ENCODE peak calls at places on chromosomes 7 and 10, in four cellular contexts. One of them, this sample, is unnamed.

GRCh38 chr10:89389254-89389653 is 3.2 kb upstream of the IFIT1 start:
- DNase-seq in endothelial cell of umbilical vein: peak
- DNase-seq in HL-60: no peak
- DNase-seq in HCT116: peak
- DNase-seq in this sample: no peak

GRCh38 chr10:127017406-127018297 is 112.4 kb downstream of the DOCK1 start:
- DNase-seq in endothelial cell of umbilical vein: no peak
- DNase-seq in HL-60: no peak
- DNase-seq in HCT116: no peak
- DNase-seq in this sample: no peak

GRCh38 chr10:4256971-4257370 is 472.0 kb upstream of the KLF6 start:
- DNase-seq in endothelial cell of umbilical vein: no peak
- DNase-seq in HL-60: no peak
- DNase-seq in HCT116: no peak
- DNase-seq in this sample: no peak

GRCh38 chr10:75611081-75611971 is 179.9 kb downstream of the LRMDA start:
- DNase-seq in endothelial cell of umbilical vein: no peak
- DNase-seq in HL-60: no peak
- DNase-seq in HCT116: no peak
- DNase-seq in this sample: no peak

GRCh38 chr7:101390901-101391301 is 28.2 kb downstream of the COL26A1 start:
- DNase-seq in endothelial cell of umbilical vein: no peak
- DNase-seq in HL-60: no peak
- DNase-seq in HCT116: no peak
- DNase-seq in this sample: no peak

GRCh38 chr7:134896073-134896472 is 90.2 kb upstream of the AGBL3 start:
- DNase-seq in endothelial cell of umbilical vein: no peak
- DNase-seq in HL-60: no peak
- DNase-seq in HCT116: no peak
- DNase-seq in this sample: no peak

GRCh38 chr10:29970012-29970396 is 89.4 kb downstream of the JCAD start:
- DNase-seq in endothelial cell of umbilical vein: no peak
- DNase-seq in HL-60: no peak
- DNase-seq in HCT116: no peak
- DNase-seq in this sample: no peak

GRCh38 chr10:73998623-73999622 is 1.0 kb downstream of the VCL start:
- DNase-seq in endothelial cell of umbilical vein: peak
- DNase-seq in HL-60: no peak
- DNase-seq in HCT116: peak
- DNase-seq in this sample: peak

GRCh38 chr10:80177781-80178636 is 27.3 kb downstream of the ANXA11 start:
- DNase-seq in endothelial cell of umbilical vein: no peak
- DNase-seq in HL-60: no peak
- DNase-seq in HCT116: no peak
- DNase-seq in this sample: no peak

GRCh38 chr10:63376560-63377304 is 89.0 kb downstream of the JMJD1C start:
- DNase-seq in endothelial cell of umbilical vein: peak
- DNase-seq in HL-60: no peak
- DNase-seq in HCT116: no peak
- DNase-seq in this sample: no peak

GRCh38 chr10:27607591-27607990 is 103.5 kb downstream of the RAB18 start:
- DNase-seq in endothelial cell of umbilical vein: no peak
- DNase-seq in HL-60: no peak
- DNase-seq in HCT116: no peak
- DNase-seq in this sample: no peak

GRCh38 chr7:118184392-118184899 is 482 bp downstream of the LSM8 start:
- DNase-seq in endothelial cell of umbilical vein: no peak
- DNase-seq in HL-60: no peak
- DNase-seq in HCT116: no peak
- DNase-seq in this sample: no peak

GRCh38 chr7:34523233-34523918 is 134.6 kb upstream of the NPSR1 start:
- DNase-seq in endothelial cell of umbilical vein: no peak
- DNase-seq in HL-60: no peak
- DNase-seq in HCT116: no peak
- DNase-seq in this sample: no peak

GRCh38 chr10:124943301-124944092 is 1.6 kb downstream of the ZRANB1 start:
- DNase-seq in endothelial cell of umbilical vein: no peak
- DNase-seq in HL-60: no peak
- DNase-seq in HCT116: peak
- DNase-seq in this sample: no peak

GRCh38 chr7:93923946-93924345 is 2.4 kb downstream of the GNG11 start:
- DNase-seq in endothelial cell of umbilical vein: peak
- DNase-seq in HL-60: no peak
- DNase-seq in HCT116: no peak
- DNase-seq in this sample: no peak

GRCh38 chr7:17039372-17039771 is 157.6 kb upstream of the AGR3 start:
- DNase-seq in endothelial cell of umbilical vein: no peak
- DNase-seq in HL-60: no peak
- DNase-seq in HCT116: no peak
- DNase-seq in this sample: no peak

DNA sequence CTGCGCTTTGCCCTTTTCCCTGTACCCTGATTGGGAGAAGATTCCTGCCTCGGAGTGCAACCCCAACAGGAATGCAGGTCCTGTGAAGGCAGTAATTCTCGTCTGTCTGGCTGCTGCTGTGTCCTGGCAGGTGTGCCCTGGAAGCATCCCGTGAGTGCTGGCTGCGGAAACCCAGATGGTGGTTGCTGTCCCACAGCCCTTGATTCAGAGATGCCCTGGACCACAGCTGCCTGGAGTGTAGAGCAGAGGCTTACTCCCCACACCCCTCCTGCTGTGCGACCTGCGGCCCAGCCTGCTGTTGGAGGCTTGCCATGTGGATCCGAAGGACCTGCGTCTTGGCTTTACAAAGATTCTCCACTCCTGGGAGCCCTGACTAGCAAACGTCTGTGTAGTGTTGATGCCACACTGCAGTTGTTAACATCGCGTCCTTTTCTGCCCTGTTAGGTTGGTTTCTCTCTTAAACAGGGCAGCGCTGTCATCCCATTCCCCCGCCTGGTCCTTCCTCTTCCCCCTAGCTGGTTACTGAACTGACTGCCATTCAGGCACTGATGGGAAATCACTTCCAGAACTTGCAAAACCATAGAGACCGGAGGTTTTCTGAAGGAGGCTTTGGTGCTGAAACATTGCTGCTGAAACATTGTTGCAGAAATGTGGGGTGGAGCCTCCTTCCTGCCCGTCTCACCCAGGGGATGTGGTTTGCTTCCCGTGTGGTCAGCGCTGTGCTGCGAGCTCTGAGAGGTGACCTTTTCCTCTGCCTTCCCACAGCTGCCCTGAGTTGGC is 53.3 kb downstream of the DNAJB6 start:
- DNase-seq in endothelial cell of umbilical vein: no peak
- DNase-seq in HL-60: peak
- DNase-seq in HCT116: no peak
- DNase-seq in this sample: no peak
- TF ChIP-seq POLR2AphosphoS5 in endothelial cell of umbilical vein: no peak
- TF ChIP-seq POLR2AphosphoS5 in HL-60: peak
- TF ChIP-seq POLR2AphosphoS5 in HCT116: no peak
- TF ChIP-seq POLR2AphosphoS5 in this sample: no peak

DNA sequence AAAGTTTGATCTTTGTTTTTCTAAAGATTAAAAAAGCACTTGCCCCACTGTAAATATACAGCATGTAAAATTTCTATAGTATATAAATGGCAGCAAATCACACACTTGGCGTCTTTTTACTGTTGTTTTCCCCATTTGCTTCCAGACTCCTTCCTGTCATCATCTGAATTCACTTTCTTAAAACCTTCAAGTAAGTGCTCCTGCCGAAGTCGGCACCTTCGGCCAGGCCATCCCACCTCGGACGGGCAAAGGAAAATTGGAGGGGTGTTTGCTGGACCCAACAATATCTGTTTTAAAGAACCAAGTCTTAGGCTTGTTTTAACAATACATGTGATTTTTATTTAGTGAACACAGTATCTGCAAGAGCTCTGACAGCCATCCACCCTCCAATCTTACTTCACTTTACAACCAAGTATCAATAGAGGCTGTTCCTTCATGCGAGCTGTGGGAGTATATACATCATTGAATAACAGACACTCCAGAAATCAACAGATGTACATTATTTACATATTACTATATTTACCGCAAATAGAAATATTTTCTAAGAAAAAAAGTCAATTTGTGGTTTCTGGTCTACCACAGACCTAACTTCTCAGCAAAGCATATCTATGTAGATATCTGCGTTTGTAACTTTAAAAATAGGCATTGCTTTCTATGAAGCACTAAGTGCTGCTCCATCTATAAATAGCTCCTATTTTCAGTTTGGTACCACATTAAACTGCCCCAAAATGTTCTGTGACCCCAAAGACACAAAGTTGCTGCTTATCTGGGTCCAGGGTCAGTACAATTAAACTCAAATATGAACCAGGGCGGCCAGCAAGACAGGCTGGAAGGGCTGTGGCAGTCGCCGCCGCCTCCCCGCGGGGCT is 110.7 kb downstream of the CYTH3 start:
- DNase-seq in endothelial cell of umbilical vein: no peak
- DNase-seq in HL-60: no peak
- DNase-seq in HCT116: no peak
- DNase-seq in this sample: no peak
- H3K27ac ChIP-seq in endothelial cell of umbilical vein: no peak
- H3K27ac ChIP-seq in HL-60: no peak
- H3K27ac ChIP-seq in HCT116: no peak
- H3K27ac ChIP-seq in this sample: no peak

GRCh38 chr7:157709531-157710251 is 372.9 kb downstream of the DNAJB6 start:
- DNase-seq in endothelial cell of umbilical vein: no peak
- DNase-seq in HL-60: no peak
- DNase-seq in HCT116: no peak
- DNase-seq in this sample: no peak
- H3K4me3 ChIP-seq in endothelial cell of umbilical vein: no peak
- H3K4me3 ChIP-seq in HL-60: no peak
- H3K4me3 ChIP-seq in HCT116: no peak
- H3K4me3 ChIP-seq in this sample: no peak

GRCh38 chr7:66961096-66961495 is 34.3 kb downstream of the SBDS start:
- DNase-seq in endothelial cell of umbilical vein: no peak
- DNase-seq in HL-60: no peak
- DNase-seq in HCT116: no peak
- DNase-seq in this sample: no peak

GRCh38 chr7:66953044-66953427 is 32.0 kb downstream of the TMEM248 start:
- DNase-seq in endothelial cell of umbilical vein: no peak
- DNase-seq in HL-60: no peak
- DNase-seq in HCT116: no peak
- DNase-seq in this sample: no peak

GRCh38 chr7:66958708-66959350 is 36.6 kb downstream of the SBDS start:
- DNase-seq in endothelial cell of umbilical vein: no peak
- DNase-seq in HL-60: no peak
- DNase-seq in HCT116: no peak
- DNase-seq in this sample: no peak

GRCh38 chr7:66960192-66960591 is 35.2 kb downstream of the SBDS start:
- DNase-seq in endothelial cell of umbilical vein: no peak
- DNase-seq in HL-60: no peak
- DNase-seq in HCT116: no peak
- DNase-seq in this sample: no peak

DNA sequence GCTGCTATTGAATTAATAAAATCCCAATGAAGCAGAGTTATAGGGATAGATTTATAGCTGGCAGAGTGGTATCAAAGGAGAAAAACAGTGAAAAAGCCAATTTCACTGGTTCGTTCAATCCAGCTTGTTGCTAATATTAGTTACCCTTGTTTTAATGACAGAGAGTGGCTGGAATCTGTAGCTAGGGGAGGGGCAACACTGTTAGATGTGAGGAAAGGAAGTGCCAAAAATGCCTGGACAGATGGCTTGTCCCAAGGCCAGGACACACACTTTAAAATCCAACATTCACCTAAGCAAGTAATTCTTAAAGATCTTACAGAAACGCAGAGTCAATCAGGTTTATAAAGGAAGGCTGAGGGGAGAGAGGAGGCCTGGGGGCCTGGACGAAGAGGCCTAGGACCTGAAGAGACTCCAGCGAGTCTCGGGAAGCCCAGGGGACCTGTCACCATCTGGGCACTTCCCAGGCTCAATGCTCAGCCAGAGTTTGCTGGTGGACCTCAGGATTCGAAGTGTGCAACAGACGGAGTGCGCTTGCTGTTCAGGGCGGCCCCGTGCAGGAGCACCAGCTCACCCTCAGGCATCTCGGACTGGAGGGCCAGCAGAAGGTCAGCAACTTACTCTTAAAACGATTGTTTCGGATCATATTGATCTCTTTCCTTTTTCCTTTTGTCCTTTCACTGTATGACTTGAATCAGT is 36.7 kb downstream of the TMEM248 start:
- DNase-seq in endothelial cell of umbilical vein: no peak
- DNase-seq in HL-60: no peak
- DNase-seq in HCT116: no peak
- DNase-seq in this sample: no peak
- TF ChIP-seq POLR2AphosphoS5 in endothelial cell of umbilical vein: no peak
- TF ChIP-seq POLR2AphosphoS5 in HL-60: no peak
- TF ChIP-seq POLR2AphosphoS5 in HCT116: no peak
- TF ChIP-seq POLR2AphosphoS5 in this sample: no peak

GRCh38 chr10:67602268-67602950 is 93.6 kb downstream of the CTNNA3 start:
- DNase-seq in endothelial cell of umbilical vein: peak
- DNase-seq in HL-60: no peak
- DNase-seq in HCT116: peak
- DNase-seq in this sample: no peak

GRCh38 chr10:67603701-67604100 is 92.3 kb downstream of the CTNNA3 start:
- DNase-seq in endothelial cell of umbilical vein: no peak
- DNase-seq in HL-60: no peak
- DNase-seq in HCT116: no peak
- DNase-seq in this sample: no peak

GRCh38 chr10:67603086-67603485 is 92.9 kb downstream of the CTNNA3 start:
- DNase-seq in endothelial cell of umbilical vein: no peak
- DNase-seq in HL-60: no peak
- DNase-seq in HCT116: no peak
- DNase-seq in this sample: no peak

DNA sequence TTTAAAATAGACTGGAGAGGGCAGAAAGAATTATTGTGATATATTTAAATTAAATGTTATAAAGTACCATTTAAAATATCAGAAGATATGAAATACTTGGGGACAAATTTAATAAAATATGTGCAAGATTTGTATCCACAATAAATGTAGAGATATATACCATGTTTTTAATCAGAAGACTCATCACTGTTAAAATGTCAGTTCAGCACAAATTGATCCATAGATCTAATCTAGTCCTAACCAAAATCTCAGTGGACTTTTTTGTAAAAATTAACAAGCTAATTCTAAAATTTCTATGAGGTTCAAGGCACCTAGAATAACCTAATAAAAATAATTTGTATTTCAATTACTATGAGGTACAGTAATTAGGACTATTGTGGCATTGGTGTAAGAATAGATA is 96.4 kb downstream of the CTNNA3 start:
- DNase-seq in endothelial cell of umbilical vein: no peak
- DNase-seq in HL-60: no peak
- DNase-seq in HCT116: no peak
- DNase-seq in this sample: no peak
- H3K27ac ChIP-seq in endothelial cell of umbilical vein: no peak
- H3K27ac ChIP-seq in HL-60: no peak
- H3K27ac ChIP-seq in HCT116: no peak
- H3K27ac ChIP-seq in this sample: no peak

GRCh38 chr10:71770789-71771188 is 2.5 kb downstream of the VSIR start:
- DNase-seq in endothelial cell of umbilical vein: no peak
- DNase-seq in HL-60: peak
- DNase-seq in HCT116: no peak
- DNase-seq in this sample: no peak
- H3K4me3 ChIP-seq in endothelial cell of umbilical vein: no peak
- H3K4me3 ChIP-seq in HL-60: peak
- H3K4me3 ChIP-seq in HCT116: no peak
- H3K4me3 ChIP-seq in this sample: peak

GRCh38 chr7:18499407-18500197 is 4.1 kb downstream of the HDAC9 start:
- DNase-seq in endothelial cell of umbilical vein: no peak
- DNase-seq in HL-60: no peak
- DNase-seq in HCT116: no peak
- DNase-seq in this sample: no peak
- TF ChIP-seq POLR2AphosphoS5 in endothelial cell of umbilical vein: no peak
- TF ChIP-seq POLR2AphosphoS5 in HL-60: no peak
- TF ChIP-seq POLR2AphosphoS5 in HCT116: no peak
- TF ChIP-seq POLR2AphosphoS5 in this sample: no peak